ENCODE peak calls at places on chromosomes 3 and 15, in eight cellular contexts. X, M, B, R, A, C, Q and U are unnamed samples.

GRCh38 chr3:72217570-72217969 is 432.6 kb upstream of the PROK2 start:
- DNase-seq in X (no peak), M (no peak), B (no peak), R (no peak), A (no peak), C (no peak), Q (no peak), U (no peak)

GRCh38 chr3:57597240-57597972 is at the start of gene ARF4:
- DNase-seq in X (peak), M (peak), B (peak), R (peak), A (peak), C (peak), Q (peak), U (peak)

GRCh38 chr3:187841552-187841951 is 96.3 kb upstream of the BCL6 start:
- DNase-seq in X (no peak), M (no peak), B (peak), R (no peak), A (no peak), C (no peak), Q (no peak), U (no peak)

GRCh38 chr3:126344380-126345041 is 12.7 kb downstream of the KLF15 start:
- DNase-seq in X (no peak), M (peak), B (no peak), R (no peak), A (no peak), C (no peak), Q (no peak), U (peak)

GRCh38 chr3:196971094-196971698 is 2.6 kb upstream of the PIGZ start:
- DNase-seq in X (no peak), M (no peak), B (no peak), R (no peak), A (no peak), C (no peak), Q (peak), U (no peak)

GRCh38 chr15:68356778-68357177 is 75.2 kb downstream of the ITGA11 start:
- DNase-seq in X (no peak), M (no peak), B (no peak), R (no peak), A (no peak), C (no peak), Q (no peak), U (no peak)

GRCh38 chr3:24683511-24684384 is 189.1 kb upstream of the THRB start:
- DNase-seq in X (peak), M (no peak), B (peak), R (peak), A (no peak), C (no peak), Q (peak), U (no peak)

GRCh38 chr3:52468336-52468735 is 12.9 kb downstream of the NISCH start:
- DNase-seq in X (no peak), M (no peak), B (peak), R (no peak), A (peak), C (no peak), Q (peak), U (no peak)

GRCh38 chr15:56821721-56822425 is 88.6 kb upstream of the ZNF280D start:
- DNase-seq in X (peak), M (no peak), B (peak), R (peak), A (peak), C (peak), Q (no peak), U (no peak)

GRCh38 chr3:122493296-122493695 is 21.4 kb downstream of the KPNA1 start:
- DNase-seq in X (no peak), M (no peak), B (peak), R (no peak), A (no peak), C (no peak), Q (no peak), U (no peak)

GRCh38 chr3:47082519-47082918 is 81.4 kb downstream of the SETD2 start:
- DNase-seq in X (peak), M (no peak), B (peak), R (no peak), A (no peak), C (no peak), Q (no peak), U (no peak)

GRCh38 chr3:120170223-120170622 is 76.0 kb upstream of the GSK3B start:
- DNase-seq in X (no peak), M (no peak), B (peak), R (peak), A (no peak), C (no peak), Q (no peak), U (no peak)